ENCODE peak calls at places on chromosomes 1 and 21, in eight cellular contexts. B is AG04450; O is WERI-Rb-1; K is SJSA1; L is CD4-positive, CD25-positive, alpha-beta regulatory T cell; T is heart right ventricle; I is effector memory CD4-positive, alpha-beta T cell; X is fibroblast of lung. V is an unnamed sample.

GRCh38 chr1:227546055-227546454 is 17.3 kb upstream of the ZNF678 start:
- DNase-seq in B (no peak), O (no peak), K (no peak), L (no peak), T (peak), I (no peak), X (no peak), V (no peak)

GRCh38 chr1:153841463-153841994 is 66.3 kb downstream of the SLC27A3 start:
- DNase-seq in B (peak), O (no peak), K (no peak), L (no peak), T (no peak), I (no peak), X (peak), V (no peak)

GRCh38 chr1:33735624-33736023 is 128.3 kb upstream of the HMGB4 start:
- DNase-seq in B (no peak), O (no peak), K (peak), L (no peak), T (no peak), I (no peak), X (peak), V (no peak)

GRCh38 chr1:19068639-19069276 is 112.3 kb upstream of the IFFO2 start:
- DNase-seq in B (no peak), O (no peak), K (no peak), L (no peak), T (no peak), I (no peak), X (no peak), V (no peak)

GRCh38 chr21:16363563-16363962 is 633.8 kb downstream of the USP25 start:
- DNase-seq in B (no peak), O (no peak), K (no peak), L (no peak), T (no peak), I (no peak), X (no peak), V (no peak)

GRCh38 chr1:7422081-7422480 is 349.0 kb upstream of the VAMP3 start:
- DNase-seq in B (no peak), O (no peak), K (no peak), L (no peak), T (no peak), I (no peak), X (no peak), V (no peak)

GRCh38 chr1:159941867-159942560 is 3.4 kb downstream of the IGSF9 start:
- DNase-seq in B (no peak), O (peak), K (no peak), L (no peak), T (no peak), I (no peak), X (no peak), V (no peak)

GRCh38 chr1:177208920-177209319 is 38.2 kb downstream of the BRINP2 start:
- DNase-seq in B (no peak), O (no peak), K (no peak), L (no peak), T (no peak), I (no peak), X (no peak), V (no peak)

GRCh38 chr1:16183157-16183556 is 27.3 kb upstream of the EPHA2 start:
- DNase-seq in B (no peak), O (no peak), K (no peak), L (no peak), T (no peak), I (no peak), X (peak), V (no peak)

GRCh38 chr1:88783145-88783544 is 99.1 kb downstream of the PKN2 start:
- DNase-seq in B (no peak), O (peak), K (no peak), L (no peak), T (no peak), I (no peak), X (no peak), V (no peak)

GRCh38 chr1:40352126-40352525 is 21.4 kb upstream of the SMAP2 start:
- DNase-seq in B (no peak), O (no peak), K (no peak), L (no peak), T (no peak), I (no peak), X (no peak), V (no peak)

GRCh38 chr1:59288046-59288445 is 8.8 kb upstream of the FGGY start:
- DNase-seq in B (no peak), O (no peak), K (no peak), L (no peak), T (no peak), I (no peak), X (no peak), V (no peak)

GRCh38 chr21:20040768-20041167 is 957.4 kb upstream of the NCAM2 start:
- DNase-seq in B (no peak), O (no peak), K (no peak), L (no peak), T (no peak), I (no peak), X (no peak), V (no peak)

GRCh38 chr1:156727914-156728598 is at the start of gene METTL25B:
- DNase-seq in B (no peak), O (peak), K (peak), L (peak), T (peak), I (peak), X (peak), V (no peak)

GRCh38 chr1:150293433-150294253 is at the start of gene MRPS21:
- DNase-seq in B (peak), O (peak), K (peak), L (peak), T (peak), I (peak), X (peak), V (peak)

GRCh38 chr1:37257646-37258045 is 216.7 kb upstream of the ZC3H12A start:
- DNase-seq in B (no peak), O (peak), K (no peak), L (no peak), T (no peak), I (no peak), X (no peak), V (no peak)

GRCh38 chr1:22413799-22414198 is 37.9 kb upstream of the ZBTB40 start:
- DNase-seq in B (no peak), O (no peak), K (no peak), L (no peak), T (no peak), I (no peak), X (no peak), V (no peak)

GRCh38 chr1:233477359-233477758 is 136.5 kb upstream of the KCNK1 start:
- DNase-seq in B (no peak), O (no peak), K (no peak), L (no peak), T (no peak), I (no peak), X (no peak), V (no peak)

GRCh38 chr1:233479026-233479890 is 134.6 kb upstream of the KCNK1 start:
- DNase-seq in B (no peak), O (no peak), K (no peak), L (no peak), T (no peak), I (no peak), X (no peak), V (no peak)

GRCh38 chr1:233478611-233479010 is 135.3 kb upstream of the KCNK1 start:
- DNase-seq in B (no peak), O (no peak), K (no peak), L (no peak), T (no peak), I (no peak), X (no peak), V (no peak)

GRCh38 chr1:233482388-233482787 is 131.5 kb upstream of the KCNK1 start:
- DNase-seq in B (no peak), O (no peak), K (no peak), L (no peak), T (no peak), I (no peak), X (no peak), V (no peak)

DNA sequence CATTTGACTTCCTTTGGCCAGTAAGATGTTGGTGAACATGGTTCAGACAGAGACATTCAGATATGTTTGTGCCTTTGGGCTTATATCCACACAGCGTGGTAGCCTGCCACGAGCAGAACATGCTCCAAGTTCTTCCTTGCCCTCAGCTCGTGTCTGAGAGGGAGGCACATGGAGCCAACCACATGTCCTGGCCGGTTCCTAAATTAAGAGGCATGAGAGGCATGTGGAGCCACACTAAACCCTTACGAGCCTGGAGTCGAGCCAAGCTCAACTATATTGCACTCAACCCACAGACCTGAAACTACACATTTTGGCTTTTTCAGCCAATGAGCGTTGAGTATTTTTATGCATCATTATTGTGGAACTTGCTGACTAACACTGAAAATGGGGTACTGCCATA is 133.7 kb upstream of the KCNK1 start:
- DNase-seq in B (no peak), O (no peak), K (no peak), L (no peak), T (no peak), I (no peak), X (no peak), V (no peak)
- H3K27ac ChIP-seq in B (no peak), O (no peak), K (no peak), L (no peak), T (no peak), I (no peak), X (no peak), V (no peak)

GRCh38 chr21:31524140-31524539 is 135.4 kb upstream of the SOD1 start:
- DNase-seq in B (no peak), O (peak), K (no peak), L (no peak), T (no peak), I (no peak), X (no peak), V (no peak)
- H3K27ac ChIP-seq in B (no peak), O (no peak), K (no peak), L (no peak), T (no peak), I (no peak), X (no peak), V (no peak)

DNA sequence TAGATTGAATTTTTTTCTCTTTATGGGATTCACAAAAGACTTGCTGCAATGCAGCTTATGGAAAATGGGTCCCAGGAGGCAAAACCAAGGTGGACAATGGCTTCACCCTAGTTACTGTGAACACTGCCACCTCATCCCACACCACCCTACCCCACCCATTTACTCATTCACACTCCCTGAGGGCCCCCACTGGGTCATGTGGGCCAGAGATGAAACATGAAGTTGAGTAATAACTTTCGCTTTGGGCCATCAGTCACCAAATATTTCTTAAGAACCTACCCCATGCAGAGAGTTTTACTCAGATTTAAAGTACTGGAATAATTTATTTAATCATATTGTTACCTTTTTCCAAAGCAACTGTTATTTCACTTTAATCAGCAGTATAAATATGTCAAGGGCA is 191.8 kb downstream of the TPR start:
- DNase-seq in B (no peak), O (no peak), K (no peak), L (no peak), T (no peak), I (no peak), X (peak), V (no peak)
- H3K27ac ChIP-seq in B (no peak), O (no peak), K (no peak), L (no peak), T (no peak), I (no peak), X (peak), V (no peak)

DNA sequence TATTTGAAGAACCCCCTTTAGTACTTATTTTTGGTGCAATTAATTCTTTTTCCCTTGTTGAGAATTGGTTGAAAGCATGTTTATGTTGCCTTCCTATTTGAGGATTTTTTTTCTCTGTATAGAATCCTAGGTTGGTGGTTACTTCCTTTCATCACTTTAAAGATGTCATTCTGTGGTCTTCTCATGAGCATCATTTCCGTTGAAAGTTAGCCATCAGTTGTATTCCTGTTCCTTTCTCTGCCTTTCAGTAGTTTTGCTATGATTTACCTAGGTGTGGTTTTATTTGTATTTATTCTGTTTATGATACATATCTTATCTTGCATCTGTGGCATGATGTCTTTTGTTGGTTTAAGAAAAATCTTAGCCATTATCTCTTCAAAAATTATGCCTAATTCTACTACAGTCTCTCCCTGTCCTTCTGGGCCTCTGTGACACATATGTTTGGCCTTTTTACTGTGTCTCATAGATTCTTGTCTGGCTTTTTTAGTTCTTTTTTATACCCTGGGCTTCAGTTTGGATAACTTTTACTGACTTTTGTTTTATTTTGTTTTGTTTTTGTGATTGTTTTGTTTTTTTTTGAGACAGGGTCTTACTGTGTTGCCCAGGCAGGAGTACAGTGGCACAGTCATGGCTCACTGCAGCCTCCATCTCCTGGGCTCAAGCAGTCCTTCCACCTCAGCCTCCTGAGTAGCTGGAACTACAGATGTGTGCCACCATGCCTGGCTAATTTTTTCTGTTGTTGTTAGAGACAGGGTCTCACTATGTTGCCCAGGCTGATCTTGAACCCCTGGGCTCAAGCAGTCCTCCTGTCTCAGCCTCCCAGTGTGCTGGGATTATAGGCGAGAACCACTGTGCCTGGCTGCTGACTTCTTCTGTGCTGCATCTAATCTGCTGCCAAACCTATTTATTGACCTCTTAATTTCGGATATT is 24.1 kb downstream of the PTGFRN start:
- DNase-seq in B (no peak), O (no peak), K (no peak), L (peak), T (no peak), I (no peak), X (no peak), V (no peak)
- H3K27ac ChIP-seq in B (no peak), O (no peak), K (no peak), L (no peak), T (no peak), I (peak), X (no peak), V (no peak)

DNA sequence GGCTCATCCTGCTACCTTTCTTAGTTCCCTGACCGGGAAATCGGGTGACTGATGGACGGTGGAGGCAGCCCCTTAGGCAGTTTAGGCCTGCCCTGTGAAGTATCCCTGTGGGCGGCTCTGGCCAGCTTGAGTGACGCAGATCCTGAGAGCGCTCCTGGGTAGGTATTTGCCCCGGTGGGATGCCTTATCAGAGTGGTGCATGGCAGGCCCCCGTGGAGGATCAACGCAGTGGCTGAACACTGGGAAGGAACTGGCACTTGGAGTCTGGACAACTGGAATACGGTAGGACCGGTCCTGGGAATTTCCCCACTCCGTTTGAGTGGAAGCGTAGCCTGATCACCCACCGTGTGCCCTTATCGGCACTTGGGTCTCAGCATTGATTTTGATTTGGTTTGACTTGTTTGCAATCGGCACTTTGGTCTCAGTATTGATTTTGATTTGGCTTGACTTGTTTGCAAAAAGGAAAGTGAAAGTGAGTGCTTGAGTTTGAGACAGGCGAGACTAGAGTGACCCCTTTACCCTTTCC is 15.2 kb downstream of the PLA2G2F start:
- DNase-seq in B (no peak), O (no peak), K (no peak), L (peak), T (no peak), I (no peak), X (no peak), V (no peak)
- H3K27ac ChIP-seq in B (no peak), O (no peak), K (no peak), L (no peak), T (no peak), I (no peak), X (no peak), V (peak)

DNA sequence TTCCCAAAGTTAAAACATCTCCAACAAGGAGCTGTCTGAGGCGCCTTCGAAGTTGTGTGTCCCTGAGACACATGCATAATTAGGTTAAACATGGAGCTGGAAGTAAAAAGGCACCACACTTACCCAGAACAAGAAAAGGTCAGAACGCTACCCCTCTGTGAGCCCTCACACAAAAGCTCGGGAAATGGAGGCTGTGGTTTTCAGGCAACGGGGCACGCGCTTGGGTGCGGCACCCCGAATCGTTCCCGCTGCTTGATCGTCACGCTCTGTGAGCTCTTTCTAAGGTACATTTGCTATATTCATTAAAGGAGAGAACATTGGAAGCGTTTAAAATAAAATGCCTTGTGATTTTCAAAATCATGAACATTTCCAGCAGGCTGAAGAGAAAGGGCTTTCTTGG is 12.5 kb downstream of the CAPN8 start:
- DNase-seq in B (no peak), O (no peak), K (no peak), L (no peak), T (no peak), I (no peak), X (no peak), V (no peak)
- H3K27ac ChIP-seq in B (no peak), O (no peak), K (no peak), L (no peak), T (no peak), I (no peak), X (no peak), V (peak)

GRCh38 chr21:37655601-37656300 is 260.5 kb downstream of the KCNJ6 start:
- DNase-seq in B (no peak), O (no peak), K (no peak), L (no peak), T (no peak), I (no peak), X (no peak), V (no peak)

GRCh38 chr21:37654596-37654995 is 261.7 kb downstream of the KCNJ6 start:
- DNase-seq in B (no peak), O (no peak), K (no peak), L (no peak), T (no peak), I (no peak), X (no peak), V (no peak)

GRCh38 chr21:37658121-37658993 is 257.9 kb downstream of the KCNJ6 start:
- DNase-seq in B (no peak), O (no peak), K (no peak), L (no peak), T (no peak), I (no peak), X (no peak), V (no peak)

GRCh38 chr21:37658994-37659458 is 257.2 kb downstream of the KCNJ6 start:
- DNase-seq in B (peak), O (no peak), K (no peak), L (no peak), T (no peak), I (no peak), X (peak), V (no peak)

GRCh38 chr21:37656899-37657298 is 259.4 kb downstream of the KCNJ6 start:
- DNase-seq in B (no peak), O (no peak), K (no peak), L (no peak), T (no peak), I (no peak), X (no peak), V (no peak)
- H3K27ac ChIP-seq in B (no peak), O (no peak), K (no peak), L (no peak), T (no peak), I (no peak), X (no peak), V (no peak)

GRCh38 chr1:205774277-205775014 is 836 bp downstream of the RAB29 start:
- DNase-seq in B (no peak), O (peak), K (peak), L (peak), T (no peak), I (peak), X (peak), V (no peak)

GRCh38 chr1:205775015-205775716 is at the start of gene RAB29:
- DNase-seq in B (peak), O (peak), K (peak), L (peak), T (peak), I (peak), X (peak), V (peak)

GRCh38 chr1:205777994-205778393 is 2.7 kb upstream of the RAB29 start:
- DNase-seq in B (no peak), O (no peak), K (no peak), L (no peak), T (no peak), I (no peak), X (no peak), V (no peak)

GRCh38 chr1:205772607-205773032 is 2.7 kb downstream of the RAB29 start:
- DNase-seq in B (no peak), O (no peak), K (no peak), L (no peak), T (no peak), I (no peak), X (no peak), V (no peak)

GRCh38 chr1:205775717-205776056 is 405 bp upstream of the RAB29 start:
- DNase-seq in B (no peak), O (no peak), K (no peak), L (no peak), T (no peak), I (no peak), X (peak), V (no peak)
- H3K27ac ChIP-seq in B (no peak), O (no peak), K (no peak), L (peak), T (peak), I (peak), X (peak), V (no peak)

DNA sequence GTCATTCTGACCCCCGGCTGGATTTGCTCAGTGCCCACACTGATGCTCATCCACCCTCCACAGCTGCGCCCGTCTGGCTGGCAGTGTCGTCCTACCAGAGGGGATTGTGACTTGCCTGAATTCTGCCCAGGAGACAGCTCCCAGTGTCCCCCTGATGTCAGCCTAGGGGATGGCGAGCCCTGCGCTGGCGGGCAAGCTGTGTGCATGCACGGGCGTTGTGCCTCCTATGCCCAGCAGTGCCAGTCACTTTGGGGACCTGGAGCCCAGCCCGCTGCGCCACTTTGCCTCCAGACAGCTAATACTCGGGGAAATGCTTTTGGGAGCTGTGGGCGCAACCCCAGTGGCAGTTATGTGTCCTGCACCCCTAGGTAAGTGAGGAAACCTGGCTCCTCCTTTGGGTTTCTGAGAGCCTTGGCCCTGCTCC is 5.7 kb upstream of the EFNA4 start:
- DNase-seq in B (no peak), O (no peak), K (no peak), L (no peak), T (no peak), I (no peak), X (no peak), V (no peak)
- H3K27ac ChIP-seq in B (no peak), O (no peak), K (no peak), L (no peak), T (no peak), I (no peak), X (no peak), V (no peak)